ENCODE peak calls at places on chromosome 14, in nine cellular contexts. P, X, G, A, U, L, H, E and F are unnamed samples.

GRCh38 chr14:103904493-103905107 is 23.7 kb upstream of the TDRD9 start:
- DNase-seq in P (no peak), X (no peak), G (peak), A (no peak), U (no peak), L (no peak), H (no peak), E (no peak), F (no peak)

GRCh38 chr14:56341766-56342418 is 223.7 kb downstream of the PELI2 start:
- DNase-seq in P (no peak), X (peak), G (peak), A (no peak), U (no peak), L (no peak), H (no peak), E (no peak), F (no peak)

GRCh38 chr14:74912801-74913200 is 10.3 kb downstream of the RPS6KL1 start:
- DNase-seq in P (no peak), X (no peak), G (no peak), A (no peak), U (no peak), L (no peak), H (no peak), E (no peak), F (no peak)

GRCh38 chr14:88233915-88234314 is 89.2 kb downstream of the KCNK10 start:
- DNase-seq in P (no peak), X (peak), G (no peak), A (peak), U (no peak), L (peak), H (peak), E (peak), F (no peak)

GRCh38 chr14:28494196-28494595 is 272.4 kb upstream of the FOXG1 start:
- DNase-seq in P (peak), X (no peak), G (no peak), A (no peak), U (peak), L (no peak), H (no peak), E (no peak), F (peak)

GRCh38 chr14:103288076-103288766 is 45.8 kb upstream of the EIF5 start:
- DNase-seq in P (no peak), X (no peak), G (no peak), A (no peak), U (no peak), L (no peak), H (no peak), E (no peak), F (no peak)

GRCh38 chr14:104290058-104290667 is 151.8 kb downstream of the KIF26A start:
- DNase-seq in P (no peak), X (no peak), G (no peak), A (no peak), U (no peak), L (no peak), H (no peak), E (no peak), F (no peak)

GRCh38 chr14:34041220-34041619 is 90.3 kb upstream of the EGLN3 start:
- DNase-seq in P (no peak), X (no peak), G (no peak), A (no peak), U (no peak), L (no peak), H (no peak), E (no peak), F (no peak)

GRCh38 chr14:80278293-80279037 is 67.2 kb upstream of the DIO2 start:
- DNase-seq in P (no peak), X (peak), G (peak), A (no peak), U (no peak), L (peak), H (no peak), E (no peak), F (no peak)

GRCh38 chr14:95222151-95222631 is 64.9 kb upstream of the DICER1 start:
- DNase-seq in P (peak), X (peak), G (peak), A (no peak), U (peak), L (peak), H (peak), E (no peak), F (no peak)

GRCh38 chr14:51595831-51596472 is 55.8 kb upstream of the FRMD6 start:
- DNase-seq in P (no peak), X (no peak), G (no peak), A (no peak), U (no peak), L (no peak), H (no peak), E (no peak), F (no peak)

GRCh38 chr14:34301107-34301734 is 160.8 kb downstream of the SPTSSA start:
- DNase-seq in P (peak), X (peak), G (peak), A (peak), U (peak), L (peak), H (peak), E (peak), F (no peak)

GRCh38 chr14:103563089-103563620 is 395 bp downstream of the COA8 start:
- DNase-seq in P (no peak), X (no peak), G (no peak), A (peak), U (peak), L (no peak), H (peak), E (peak), F (no peak)

GRCh38 chr14:42930058-42930457 is 1323.4 kb downstream of the LRFN5 start:
- DNase-seq in P (no peak), X (no peak), G (peak), A (no peak), U (no peak), L (no peak), H (peak), E (no peak), F (no peak)

GRCh38 chr14:103537175-103537990 is 8.4 kb downstream of the TRMT61A start:
- DNase-seq in P (no peak), X (peak), G (peak), A (no peak), U (no peak), L (no peak), H (no peak), E (no peak), F (no peak)

GRCh38 chr14:80567905-80568512 is 356.7 kb upstream of the DIO2 start:
- DNase-seq in P (peak), X (peak), G (no peak), A (peak), U (peak), L (peak), H (no peak), E (no peak), F (peak)

GRCh38 chr14:75205586-75205985 is 29.2 kb upstream of the TMED10 start:
- DNase-seq in P (peak), X (peak), G (no peak), A (no peak), U (peak), L (no peak), H (no peak), E (no peak), F (peak)

GRCh38 chr14:88154321-88154720 is 149.4 kb downstream of the GPR65 start:
- DNase-seq in P (no peak), X (no peak), G (no peak), A (no peak), U (no peak), L (no peak), H (no peak), E (no peak), F (no peak)

GRCh38 chr14:38248629-38249028 is 7.3 kb downstream of the CLEC14A start:
- DNase-seq in P (no peak), X (peak), G (no peak), A (no peak), U (peak), L (no peak), H (peak), E (no peak), F (no peak)

GRCh38 chr14:95998656-95999055 is 40.5 kb upstream of the C14orf132 start:
- DNase-seq in P (no peak), X (peak), G (peak), A (peak), U (peak), L (no peak), H (no peak), E (no peak), F (no peak)

GRCh38 chr14:59325906-59326305 is 137.4 kb downstream of the DAAM1 start:
- DNase-seq in P (no peak), X (peak), G (peak), A (no peak), U (no peak), L (no peak), H (no peak), E (no peak), F (no peak)

GRCh38 chr14:104472536-104473243 is 106.9 kb upstream of the C14orf180 start:
- DNase-seq in P (no peak), X (no peak), G (no peak), A (no peak), U (no peak), L (no peak), H (no peak), E (no peak), F (no peak)

GRCh38 chr14:104108570-104109060 is 23.1 kb downstream of the ASPG start:
- DNase-seq in P (no peak), X (no peak), G (no peak), A (no peak), U (no peak), L (no peak), H (no peak), E (no peak), F (no peak)

GRCh38 chr14:104364830-104365229 is 214.7 kb upstream of the C14orf180 start:
- DNase-seq in P (no peak), X (no peak), G (no peak), A (no peak), U (no peak), L (no peak), H (no peak), E (no peak), F (no peak)

GRCh38 chr14:52607061-52607460 is 54.4 kb downstream of the GPR137C start:
- DNase-seq in P (no peak), X (no peak), G (no peak), A (no peak), U (no peak), L (no peak), H (no peak), E (no peak), F (no peak)

GRCh38 chr14:23043749-23044148 is 1.7 kb downstream of the PSMB11 start:
- DNase-seq in P (no peak), X (no peak), G (no peak), A (no peak), U (no peak), L (no peak), H (no peak), E (no peak), F (no peak)

GRCh38 chr14:23895480-23895879 is 58.1 kb upstream of the DHRS4 start:
- DNase-seq in P (no peak), X (peak), G (no peak), A (no peak), U (peak), L (no peak), H (peak), E (no peak), F (no peak)

GRCh38 chr14:103543721-103544626 is 15.0 kb downstream of the TRMT61A start:
- DNase-seq in P (no peak), X (peak), G (no peak), A (no peak), U (no peak), L (no peak), H (peak), E (no peak), F (no peak)

GRCh38 chr14:105927094-105927475 is 400.7 kb downstream of the TMEM121 start:
- DNase-seq in P (no peak), X (no peak), G (no peak), A (no peak), U (no peak), L (no peak), H (no peak), E (peak), F (no peak)

GRCh38 chr14:103683139-103683538 is 32.1 kb downstream of the XRCC3 start:
- DNase-seq in P (no peak), X (no peak), G (no peak), A (no peak), U (no peak), L (no peak), H (no peak), E (no peak), F (no peak)

DNA sequence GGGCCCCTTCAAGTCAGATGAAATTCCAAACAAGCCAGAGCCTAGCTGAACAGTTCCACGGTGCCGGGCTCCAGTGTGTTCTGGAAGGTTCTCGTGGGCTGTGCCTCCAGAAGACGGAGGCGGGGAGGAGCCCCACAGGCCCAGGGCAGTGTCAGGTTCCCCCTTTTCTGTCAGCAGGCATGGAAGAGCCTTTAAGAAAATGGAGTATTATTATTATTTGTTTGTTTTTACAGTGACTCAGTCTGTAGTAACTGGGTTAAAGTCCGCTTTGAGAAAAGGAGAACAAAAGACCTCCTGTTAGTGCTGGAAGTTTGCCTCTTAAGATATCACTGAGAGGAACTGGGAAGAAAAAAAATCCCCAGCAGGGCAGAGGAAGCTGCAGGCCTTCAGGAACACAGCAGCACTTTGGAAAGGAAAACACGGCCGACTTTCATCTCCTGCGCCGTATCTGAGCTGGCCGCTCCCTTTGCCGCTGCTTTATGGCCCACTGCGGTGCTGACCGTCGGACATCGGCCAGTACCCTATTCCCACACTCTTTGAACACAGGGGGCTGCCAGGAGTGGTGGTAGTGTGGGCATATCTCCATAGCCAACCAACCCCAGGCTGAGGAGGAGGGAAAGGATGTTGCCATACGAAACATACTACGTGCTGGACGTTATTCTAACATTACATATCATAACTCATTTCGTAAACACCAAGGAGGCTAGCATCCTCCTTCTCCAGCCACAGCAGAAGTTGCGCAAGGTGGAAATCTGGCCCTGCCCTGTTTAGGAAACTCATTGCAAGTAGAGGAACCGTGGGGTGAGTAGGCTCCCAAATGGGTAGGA is 194.0 kb downstream of the ZFP36L1 start:
- DNase-seq in P (peak), X (peak), G (peak), A (peak), U (peak), L (peak), H (no peak), E (no peak), F (peak)
- H3K4me3 ChIP-seq in P (no peak), X (no peak), G (no peak), A (peak), U (peak), L (no peak), H (no peak), E (no peak), F (peak)

GRCh38 chr14:55129428-55130193 is 559 bp downstream of the LGALS3 start:
- DNase-seq in P (peak), X (peak), G (peak), A (no peak), U (peak), L (peak), H (peak), E (peak), F (peak)
- TF ChIP-seq EZH2 in P (no peak), X (no peak), G (no peak), A (no peak), U (no peak), L (peak), H (no peak), E (no peak), F (no peak)

GRCh38 chr14:63045612-63046320 is 508 bp upstream of the KCNH5 start:
- DNase-seq in P (peak), X (peak), G (peak), A (no peak), U (no peak), L (peak), H (peak), E (no peak), F (no peak)

GRCh38 chr14:63045234-63045611 is at the start of gene KCNH5:
- DNase-seq in P (peak), X (peak), G (peak), A (no peak), U (peak), L (peak), H (peak), E (no peak), F (no peak)

DNA sequence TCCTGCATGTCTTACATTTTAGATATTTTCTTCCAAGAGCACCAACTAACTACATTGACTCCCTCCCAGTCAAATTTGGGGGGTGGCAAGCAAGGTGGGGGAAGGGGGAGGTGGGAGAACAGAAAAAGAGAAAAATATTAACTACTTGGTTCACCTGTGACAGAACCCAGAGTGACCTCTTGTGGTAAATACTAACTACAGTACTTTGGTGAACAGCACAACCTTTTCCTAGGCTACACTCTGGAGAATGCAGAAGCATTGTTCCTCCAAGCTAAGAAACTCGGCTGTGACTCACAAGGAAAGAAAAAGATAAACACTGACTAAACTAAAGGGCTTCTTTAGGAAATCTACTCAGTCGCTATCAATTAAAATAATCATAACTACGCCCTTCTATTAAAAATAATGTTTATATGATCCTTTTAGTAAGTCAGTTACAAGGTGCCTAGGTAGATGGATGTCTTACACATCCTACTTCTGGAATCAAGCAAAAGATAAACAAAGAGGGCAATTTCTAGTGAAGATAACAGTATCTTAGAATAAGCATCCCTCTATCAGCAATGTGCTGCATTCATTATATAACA is 5.4 kb downstream of the KCNH5 start:
- DNase-seq in P (peak), X (peak), G (peak), A (no peak), U (peak), L (peak), H (peak), E (no peak), F (peak)
- H3K4me2 ChIP-seq in P (no peak), X (no peak), G (no peak), A (no peak), U (no peak), L (no peak), H (no peak), E (no peak), F (no peak)

GRCh38 chr14:90398315-90398811 is 1.5 kb downstream of the CALM1 start:
- DNase-seq in P (no peak), X (peak), G (no peak), A (no peak), U (peak), L (peak), H (peak), E (no peak), F (peak)

GRCh38 chr14:90400904-90401561 is 4.2 kb downstream of the CALM1 start:
- DNase-seq in P (peak), X (no peak), G (no peak), A (no peak), U (no peak), L (no peak), H (no peak), E (no peak), F (no peak)

GRCh38 chr14:90397401-90398314 is 829 bp downstream of the CALM1 start:
- DNase-seq in P (peak), X (peak), G (peak), A (no peak), U (peak), L (peak), H (peak), E (peak), F (no peak)

GRCh38 chr14:90398841-90399540 is 2.2 kb downstream of the CALM1 start:
- DNase-seq in P (no peak), X (peak), G (no peak), A (no peak), U (no peak), L (no peak), H (no peak), E (no peak), F (no peak)

GRCh38 chr14:90399541-90400444 is 3.0 kb downstream of the CALM1 start:
- DNase-seq in P (peak), X (peak), G (peak), A (peak), U (peak), L (peak), H (peak), E (peak), F (peak)
- H3K4me3 ChIP-seq in P (peak), X (peak), G (peak), A (peak), U (peak), L (peak), H (peak), E (no peak), F (peak)

DNA sequence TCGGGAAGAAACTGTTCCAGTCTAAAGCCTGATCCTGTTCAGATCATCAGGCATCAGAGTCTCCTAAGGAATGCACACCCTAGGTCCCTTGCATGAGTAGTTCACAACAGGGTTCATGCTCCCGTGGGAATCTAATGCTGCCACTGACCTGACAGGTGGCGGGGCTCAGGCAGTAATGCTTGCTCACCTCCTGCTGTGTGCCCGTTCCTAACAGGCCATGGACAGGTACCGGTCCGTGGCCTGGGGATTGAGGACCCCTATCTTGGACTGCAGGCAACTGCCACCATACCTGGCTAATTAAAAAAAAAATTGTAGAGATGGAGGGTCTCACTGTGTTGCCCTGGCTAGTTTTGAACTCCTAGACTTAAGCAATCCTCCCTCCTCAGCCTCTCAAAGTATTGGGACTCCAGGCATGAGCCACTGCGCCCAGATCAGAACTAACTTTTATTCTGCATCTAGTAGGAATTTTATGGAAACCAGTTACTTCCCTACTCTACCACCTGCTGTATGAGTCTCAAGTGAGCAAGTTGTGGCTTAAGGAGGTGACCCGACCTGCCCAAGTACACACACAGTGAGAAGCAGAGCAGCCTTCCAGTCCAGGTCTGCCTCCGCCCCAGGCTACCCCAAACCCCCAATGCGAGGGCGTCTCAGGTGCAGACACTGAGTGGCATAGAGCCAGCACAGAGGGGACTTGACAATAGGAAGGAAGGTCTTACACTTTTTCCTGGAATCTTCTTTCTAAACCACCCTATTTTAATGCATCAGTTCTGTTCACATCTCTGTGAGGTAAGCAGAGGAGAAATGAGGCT is 2.5 kb upstream of the PAPLN start:
- DNase-seq in P (no peak), X (no peak), G (no peak), A (no peak), U (no peak), L (no peak), H (no peak), E (no peak), F (no peak)
- TF ChIP-seq EZH2 in P (no peak), X (no peak), G (no peak), A (no peak), U (no peak), L (no peak), H (no peak), E (no peak), F (no peak)